ENCODE peak calls at places on chromosome 20, in six cellular contexts. C is HCT116, U is GM12878, I is HepG2, S is K562, A is SK-N-SH. E is an unnamed sample.

GRCh38 chr20:61776491-61776890 is 289.2 kb downstream of the TAF4 start:
- DNase-seq in C (no peak), U (no peak), I (no peak), S (no peak), A (no peak), E (no peak)

GRCh38 chr20:362271-363254 is 15.7 kb downstream of the NRSN2 start:
- DNase-seq in C (peak), U (no peak), I (peak), S (peak), A (peak), E (no peak)

GRCh38 chr20:561437-562231 is 18.0 kb upstream of the CSNK2A1 start:
- DNase-seq in C (peak), U (no peak), I (peak), S (peak), A (peak), E (peak)

GRCh38 chr20:48852609-48853008 is 24.8 kb upstream of the PREX1 start:
- DNase-seq in C (no peak), U (no peak), I (no peak), S (no peak), A (no peak), E (no peak)

GRCh38 chr20:46004187-46004586 is 4.5 kb upstream of the MMP9 start:
- DNase-seq in C (no peak), U (no peak), I (no peak), S (no peak), A (no peak), E (no peak)

GRCh38 chr20:36582322-36582721 is 8.9 kb downstream of the TGIF2 start:
- DNase-seq in C (no peak), U (no peak), I (no peak), S (no peak), A (no peak), E (no peak)

GRCh38 chr20:35702051-35702823 is 3.0 kb downstream of the ROMO1 start:
- DNase-seq in C (no peak), U (no peak), I (no peak), S (no peak), A (no peak), E (no peak)

GRCh38 chr20:20664795-20665194 is 47.6 kb downstream of the RALGAPA2 start:
- DNase-seq in C (peak), U (no peak), I (peak), S (no peak), A (peak), E (peak)

GRCh38 chr20:48049631-48050030 is 264.4 kb upstream of the SULF2 start:
- DNase-seq in C (no peak), U (no peak), I (no peak), S (no peak), A (no peak), E (no peak)

GRCh38 chr20:13831476-13831875 is 46.6 kb downstream of the NDUFAF5 start:
- DNase-seq in C (no peak), U (no peak), I (no peak), S (no peak), A (no peak), E (no peak)

GRCh38 chr20:64069614-64070243 is 6.7 kb downstream of the TCEA2 start:
- DNase-seq in C (no peak), U (no peak), I (peak), S (peak), A (peak), E (no peak)

GRCh38 chr20:460707-461106 is 1.6 kb downstream of the TBC1D20 start:
- DNase-seq in C (no peak), U (no peak), I (peak), S (no peak), A (peak), E (no peak)

GRCh38 chr20:4141616-4142240 is 126.4 kb upstream of the RNF24 start:
- DNase-seq in C (no peak), U (no peak), I (no peak), S (no peak), A (no peak), E (no peak)

GRCh38 chr20:46117704-46118467 is at the start of gene CD40:
- DNase-seq in C (peak), U (peak), I (peak), S (peak), A (peak), E (peak)

GRCh38 chr20:33336375-33336774 is 53.4 kb downstream of the BPIFB1 start:
- DNase-seq in C (no peak), U (no peak), I (no peak), S (no peak), A (no peak), E (no peak)

GRCh38 chr20:33339515-33340058 is 56.6 kb downstream of the BPIFB1 start:
- DNase-seq in C (no peak), U (no peak), I (peak), S (peak), A (no peak), E (no peak)

GRCh38 chr20:33337119-33337518 is 54.1 kb downstream of the BPIFB1 start:
- DNase-seq in C (no peak), U (no peak), I (no peak), S (peak), A (no peak), E (no peak)

GRCh38 chr20:33338465-33339258 is 55.6 kb downstream of the BPIFB1 start:
- DNase-seq in C (no peak), U (no peak), I (no peak), S (no peak), A (no peak), E (no peak)

DNA sequence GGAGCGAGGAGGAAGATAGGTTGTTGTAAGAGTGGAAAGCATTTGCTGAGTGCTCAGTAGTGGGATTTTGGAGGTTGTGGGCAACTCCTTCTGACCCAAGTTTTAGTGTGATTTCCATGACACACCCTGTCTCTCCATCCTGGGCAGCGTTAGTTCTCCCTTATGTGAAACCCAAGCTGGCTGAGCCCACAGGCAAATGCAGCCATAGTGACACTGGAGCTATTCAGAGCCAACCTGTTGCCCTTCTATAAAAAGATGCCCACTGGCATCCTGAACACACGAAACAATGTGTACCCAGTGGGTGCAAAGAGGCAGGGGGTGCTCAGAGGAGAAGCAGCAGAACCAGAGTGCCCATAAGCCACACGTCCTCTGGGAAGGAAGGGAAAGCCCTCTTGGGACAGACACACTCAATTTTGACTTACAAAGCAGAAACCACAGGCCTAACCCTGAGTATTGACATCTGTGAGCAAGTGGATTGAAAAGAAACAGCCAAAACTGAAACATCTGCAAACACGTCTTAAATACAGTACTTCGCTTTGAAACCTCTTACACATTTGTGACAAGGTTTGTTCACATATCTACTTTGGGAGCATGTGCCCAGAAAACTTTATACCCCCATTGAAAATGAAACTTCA is 54.6 kb downstream of the BPIFB1 start:
- DNase-seq in C (no peak), U (peak), I (no peak), S (no peak), A (no peak), E (no peak)
- H3K27ac ChIP-seq in C (no peak), U (no peak), I (no peak), S (no peak), A (no peak), E (no peak)

DNA sequence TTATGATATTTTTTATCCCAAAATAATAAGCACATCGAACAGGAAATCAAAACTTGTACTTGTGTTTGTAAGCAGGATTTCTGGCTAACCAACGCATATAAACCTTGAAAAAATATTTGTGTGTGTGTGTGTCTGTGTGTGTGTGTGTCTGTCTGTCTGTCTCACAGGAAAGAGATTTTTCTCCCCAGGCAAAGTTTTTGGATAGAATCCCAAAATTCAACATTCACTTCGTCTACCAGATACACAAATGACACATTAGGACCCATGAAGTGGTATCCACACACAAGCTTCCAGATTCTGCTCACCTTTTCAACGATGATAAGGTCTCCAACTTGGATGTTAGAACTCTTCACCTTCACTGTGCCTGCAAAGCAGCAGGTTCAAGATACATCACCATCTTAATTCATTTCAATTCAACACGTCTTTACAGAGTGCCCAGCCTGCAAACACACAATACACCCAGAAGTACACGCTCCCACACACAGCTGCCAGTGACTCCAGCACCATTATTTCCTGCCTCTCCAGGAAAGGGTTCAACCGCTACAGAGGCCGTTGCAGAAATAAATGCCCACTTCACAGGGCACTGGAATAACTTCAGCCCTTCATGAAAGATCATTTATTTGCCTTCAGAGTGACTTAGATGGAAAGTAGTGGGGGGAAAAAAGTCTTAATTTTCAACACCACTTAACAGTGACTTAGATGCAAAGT is 70.9 kb downstream of the ATP9A start:
- DNase-seq in C (no peak), U (no peak), I (no peak), S (no peak), A (no peak), E (no peak)
- TF ChIP-seq SIN3A in C (no peak), U (no peak), I (no peak), S (no peak), A (no peak), E (no peak)

GRCh38 chr20:17655865-17656489 is 26.1 kb downstream of the RRBP1 start:
- DNase-seq in C (no peak), U (peak), I (no peak), S (peak), A (peak), E (no peak)
- TF ChIP-seq REST in C (no peak), U (no peak), I (no peak), S (no peak), A (no peak), E (no peak)

DNA sequence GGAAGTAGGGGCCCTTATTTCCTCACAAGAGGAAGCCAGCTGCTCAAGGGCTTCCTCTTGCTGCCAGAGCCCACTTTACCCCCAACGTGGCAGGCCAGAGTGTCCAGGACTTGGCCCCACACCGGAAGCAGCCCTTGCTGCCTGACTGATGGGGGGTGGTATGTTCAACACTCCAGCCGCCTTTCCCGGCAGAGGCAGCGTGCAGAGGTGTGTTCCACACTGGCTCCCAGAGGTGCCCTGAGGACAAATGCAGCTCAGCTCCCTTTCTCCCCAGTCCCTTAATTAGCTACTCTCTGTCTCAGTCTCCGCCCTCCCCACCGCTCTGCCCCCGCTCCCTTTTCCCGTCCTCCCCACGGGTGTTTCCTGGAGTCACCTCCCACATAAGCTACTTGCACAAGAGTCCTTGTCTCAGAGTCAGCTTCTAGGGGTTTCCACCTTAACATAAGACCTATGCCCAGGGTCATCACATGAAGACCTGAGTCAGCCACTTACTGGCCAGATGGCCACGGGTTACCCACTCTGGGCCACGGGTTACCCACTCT is 61.7 kb upstream of the SHLD1 start:
- DNase-seq in C (no peak), U (no peak), I (no peak), S (peak), A (no peak), E (no peak)
- H3K27ac ChIP-seq in C (no peak), U (no peak), I (no peak), S (no peak), A (no peak), E (no peak)

DNA sequence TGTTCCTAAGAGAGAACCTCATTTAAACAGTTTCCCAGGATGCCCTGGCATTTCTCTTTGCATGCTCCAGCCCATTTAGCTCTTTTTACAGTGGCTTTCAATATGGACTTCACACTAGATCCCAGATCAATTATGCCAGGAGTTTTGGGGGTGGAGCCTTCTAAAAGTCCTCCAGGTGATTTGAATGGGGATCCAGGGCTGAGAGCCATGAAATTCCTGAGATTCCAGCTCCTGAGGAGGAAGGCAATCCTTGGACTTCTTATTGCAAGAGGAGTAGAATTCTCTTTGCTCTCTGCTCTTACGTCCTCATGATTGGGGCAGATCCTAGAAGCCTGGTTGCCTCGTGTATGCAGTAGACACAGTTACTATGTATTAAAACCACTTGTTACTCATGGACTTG is 184.2 kb downstream of the DHX35 start:
- DNase-seq in C (no peak), U (no peak), I (no peak), S (no peak), A (no peak), E (no peak)
- TF ChIP-seq SIN3A in C (no peak), U (no peak), I (no peak), S (no peak), A (no peak), E (no peak)